ENCODE peak calls at places on chromosomes 13 and 19, in eight cellular contexts. J, H, U, M, E, N, O and Q are unnamed samples.

GRCh38 chr19:48717059-48717395 is 2.5 kb downstream of the MAMSTR start:
- DNase-seq in N (no peak), M (no peak), J (no peak), U (no peak), E (no peak), O (no peak), H (no peak), Q (no peak)

GRCh38 chr19:18204394-18205179 is 745 bp upstream of the RAB3A start:
- DNase-seq in M (peak; percentile 70), N (no peak), O (peak; percentile 85), J (peak; percentile 48), H (peak; percentile 59), E (no peak), U (peak; percentile 33), Q (peak; percentile 61)

GRCh38 chr13:99686157-99686572 is 184.9 kb downstream of the TM9SF2 start:
- DNase-seq in H (no peak), E (no peak), U (no peak), M (no peak), J (no peak), N (no peak), O (peak; percentile 52), Q (peak; percentile 77)

GRCh38 chr19:16541526-16542044 is 652 bp downstream of the CHERP start:
- DNase-seq in H (no peak), E (no peak), J (no peak), U (peak; percentile 18), M (peak; percentile 26), N (no peak), O (no peak), Q (no peak)

GRCh38 chr19:51821921-51822716 is 27.2 kb downstream of the FPR3 start:
- DNase-seq in H (no peak), U (peak; percentile 45), M (no peak), N (no peak), E (no peak), O (no peak), J (no peak), Q (no peak)

GRCh38 chr13:98454389-98454881 is 122.5 kb downstream of the STK24 start:
- DNase-seq in H (no peak), N (no peak), J (no peak), M (no peak), O (no peak), U (peak; percentile 86), E (no peak), Q (no peak)

GRCh38 chr19:28500319-28500718 is 712.6 kb downstream of the UQCRFS1 start:
- DNase-seq in M (no peak), H (no peak), E (no peak), J (no peak), N (no peak), O (no peak), U (no peak), Q (no peak)

GRCh38 chr19:49362048-49362925 is at the start of gene TEAD2:
- DNase-seq in E (peak; percentile 67), N (peak; percentile 94), M (peak; percentile 80), O (peak; percentile 79), U (peak; percentile 63), J (peak; percentile 23), H (no peak), Q (peak; percentile 27)

GRCh38 chr19:1608414-1609391 is 3.4 kb upstream of the UQCR11 start:
- DNase-seq in M (no peak), O (no peak), U (peak; percentile 27), H (no peak), J (peak; percentile 21), E (no peak), N (no peak), Q (no peak)

GRCh38 chr19:56142087-56142787 is 1.1 kb downstream of the ZNF444 start:
- DNase-seq in H (no peak), M (no peak), N (no peak), J (no peak), U (no peak), E (no peak), O (no peak), Q (no peak)